ENCODE peak calls at places on chromosomes 6 and 20, in eight cellular contexts. E is HT-29; K is stimulated activated CD4-positive, alpha-beta T cell treated with anti-CD3 and anti-CD28 coated beads, Interleukin-12 subunit alpha, Interleukin-12 subunit beta, amount 100 ng/mL, for 48 hours; D is islet precursor cell; O is hypothalamus; G is NCI-H1694; X is activated CD8-positive, alpha-beta T cell treated with anti-CD3 and anti-CD28 coated beads for 36 hours; V is T-helper 2 cell. S is an unnamed sample.
A peak's percentile ranks its signal among the peaks of the same experiment; 100 is the strongest.

GRCh38 chr6:36976005-36976261 is 10.1 kb downstream of the MTCH1 start:
- DNase-seq in D (no peak), X (no peak), O (no peak), G (no peak), K (no peak), E (no peak), V (no peak), S (no peak)

GRCh38 chr6:88377976-88378580 is 211.9 kb upstream of the CNR1 start:
- DNase-seq in G (no peak), E (no peak), X (no peak), V (no peak), D (no peak), K (no peak), O (no peak), S (no peak)

GRCh38 chr20:54062812-54063280 is 7.5 kb downstream of the BCAS1 start:
- DNase-seq in X (no peak), O (no peak), G (peak; percentile 64), K (no peak), V (peak; percentile 64), E (peak; percentile 89), D (no peak), S (peak; percentile 76)

GRCh38 chr20:46558511-46558959 is 8.1 kb upstream of the OCSTAMP start:
- DNase-seq in V (no peak), O (no peak), X (peak; percentile 73), E (peak; percentile 27), K (peak; percentile 54), G (no peak), D (peak; percentile 72), S (no peak)

GRCh38 chr6:142333431-142333830 is 31.6 kb downstream of the ADGRG6 start:
- DNase-seq in V (no peak), O (no peak), D (no peak), K (no peak), X (no peak), G (no peak), E (no peak), S (no peak)

GRCh38 chr6:34393191-34393967 is 910 bp upstream of the NUDT3 start:
- DNase-seq in D (no peak), E (no peak), K (no peak), X (peak; percentile 21), G (no peak), V (no peak), O (no peak), S (no peak)

GRCh38 chr6:62446647-62447316 is 160.8 kb upstream of the KHDRBS2 start:
- DNase-seq in X (no peak), K (no peak), V (no peak), D (no peak), O (no peak), E (no peak), G (no peak), S (no peak)

GRCh38 chr6:100134703-100135102 is 140.7 kb upstream of the MCHR2 start:
- DNase-seq in E (no peak), O (no peak), G (no peak), X (no peak), K (no peak), D (no peak), V (peak; percentile 81), S (no peak)

GRCh38 chr20:63708301-63709148 is 686 bp downstream of the ZGPAT start:
- DNase-seq in K (no peak), E (no peak), V (peak; percentile 18), G (no peak), O (no peak), D (peak; percentile 52), X (no peak), S (no peak)

GRCh38 chr6:130779658-130780033 is 47.6 kb upstream of the SMLR1 start:
- DNase-seq in V (no peak), O (no peak), X (no peak), K (no peak), G (no peak), D (no peak), E (no peak), S (no peak)

GRCh38 chr20:34512955-34513419 is 3.2 kb upstream of the DYNLRB1 start:
- DNase-seq in V (no peak), K (no peak), D (no peak), G (no peak), E (peak; percentile 48), X (no peak), O (no peak), S (no peak)

GRCh38 chr6:84764332-84765049 is at the start of gene TBX18:
- DNase-seq in D (peak; percentile 98), K (no peak), V (peak; percentile 40), X (peak; percentile 54), E (no peak), O (no peak), G (no peak), S (peak; percentile 15)

GRCh38 chr6:36124881-36125280 is 5.4 kb upstream of the MAPK13 start:
- DNase-seq in X (no peak), E (no peak), G (no peak), O (no peak), D (no peak), K (no peak), V (no peak), S (no peak)

GRCh38 chr6:21003780-21004541 is 469.7 kb downstream of the CDKAL1 start:
- DNase-seq in K (no peak), E (no peak), O (no peak), G (peak; percentile 91), D (no peak), V (no peak), X (no peak), S (no peak)

GRCh38 chr6:147434508-147434907 is 74.0 kb upstream of the SAMD5 start:
- DNase-seq in G (no peak), D (peak; percentile 69), E (no peak), O (no peak), K (no peak), X (no peak), V (no peak), S (no peak)

GRCh38 chr6:127120109-127120786 is 1.8 kb downstream of the RSPO3 start:
- DNase-seq in X (no peak), O (no peak), E (no peak), D (no peak), G (no peak), K (no peak), V (no peak), S (no peak)

GRCh38 chr6:35174043-35174434 is 32.9 kb upstream of the TCP11 start:
- DNase-seq in X (no peak), V (no peak), G (no peak), K (no peak), O (no peak), E (no peak), D (no peak), S (no peak)

GRCh38 chr6:165611294-165611693 is 51.7 kb downstream of the PDE10A start:
- DNase-seq in O (no peak), K (no peak), G (no peak), X (no peak), E (no peak), D (no peak), V (no peak), S (peak; percentile 65)

GRCh38 chr6:144602523-144603180 is 317.5 kb downstream of the UTRN start:
- DNase-seq in V (peak; percentile 68), O (no peak), E (no peak), X (peak; percentile 44), G (no peak), D (no peak), K (no peak), S (no peak)

GRCh38 chr6:149480502-149481280 is 4.1 kb downstream of the ZC3H12D start:
- DNase-seq in K (no peak), O (no peak), G (no peak), X (peak; percentile 36), D (peak; percentile 46), V (peak; percentile 70), E (no peak), S (no peak)

GRCh38 chr20:49982346-49983122 is at the start of gene SNAI1:
- DNase-seq in G (peak; percentile 53), E (peak; percentile 93), V (peak; percentile 87), K (peak; percentile 69), X (peak; percentile 81), D (peak; percentile 92), O (peak; percentile 60), S (peak; percentile 73)

GRCh38 chr6:45420083-45420908 is 42.6 kb upstream of the SUPT3H start:
- DNase-seq in O (no peak), X (peak; percentile 82), V (peak; percentile 89), D (peak; percentile 57), G (peak; percentile 3), K (peak; percentile 46), E (peak; percentile 58), S (no peak)

GRCh38 chr20:41142914-41143313 is 5.6 kb downstream of the PLCG1 start:
- DNase-seq in G (no peak), E (no peak), K (no peak), O (no peak), D (no peak), V (peak; percentile 92), X (peak; percentile 64), S (no peak)

GRCh38 chr20:19783966-19784401 is 25.9 kb downstream of the RIN2 start:
- DNase-seq in E (peak; percentile 71), G (peak; percentile 79), V (no peak), O (no peak), X (no peak), K (no peak), D (peak; percentile 79), S (no peak)

GRCh38 chr6:63897459-63897858 is 261.9 kb downstream of the PHF3 start:
- DNase-seq in G (no peak), E (no peak), V (no peak), O (no peak), D (no peak), K (no peak), X (no peak), S (no peak)

GRCh38 chr6:31574106-31575061 is 981 bp upstream of the TNF start:
- DNase-seq in X (peak; percentile 53), G (no peak), E (no peak), K (peak; percentile 61), O (no peak), V (no peak), D (no peak), S (no peak)

GRCh38 chr6:162493917-162494316 is 233.6 kb downstream of the PRKN start:
- DNase-seq in X (no peak), K (no peak), D (no peak), G (no peak), O (no peak), V (no peak), E (no peak), S (no peak)

S was measured in globus pallidus.